ENCODE peak calls at places on chromosomes 6 and 20, in eight cellular contexts. One of them, this sample, is unnamed.

GRCh38 chr6:118565317-118565960 is 17.3 kb downstream of the PLN start:
- DNase-seq in ELR: peak
- DNase-seq in stimulated activated naive CD4-positive, alpha-beta T cell: no peak
- DNase-seq in activated naive CD4-positive, alpha-beta T cell treated with Interleukin-2 at 50 U/mL for 16 hours: no peak
- DNase-seq in body of pancreas: no peak
- DNase-seq in CD4-positive, CD25-positive, alpha-beta regulatory T cell: peak
- DNase-seq in fibroblast of pulmonary artery: no peak
- DNase-seq in breast epithelium: no peak
- DNase-seq in this sample: no peak

GRCh38 chr6:75103411-75103810 is 102.4 kb downstream of the COL12A1 start:
- DNase-seq in CD4-positive, CD25-positive, alpha-beta regulatory T cell: no peak
- DNase-seq in fibroblast of pulmonary artery: no peak
- DNase-seq in body of pancreas: no peak
- DNase-seq in stimulated activated naive CD4-positive, alpha-beta T cell: no peak
- DNase-seq in activated naive CD4-positive, alpha-beta T cell treated with Interleukin-2 at 50 U/mL for 16 hours: no peak
- DNase-seq in ELR: no peak
- DNase-seq in breast epithelium: no peak
- DNase-seq in this sample: no peak

GRCh38 chr6:168440520-168441433 is at the start of gene SMOC2:
- DNase-seq in stimulated activated naive CD4-positive, alpha-beta T cell: no peak
- DNase-seq in body of pancreas: peak
- DNase-seq in breast epithelium: no peak
- DNase-seq in CD4-positive, CD25-positive, alpha-beta regulatory T cell: no peak
- DNase-seq in ELR: no peak
- DNase-seq in activated naive CD4-positive, alpha-beta T cell treated with Interleukin-2 at 50 U/mL for 16 hours: no peak
- DNase-seq in fibroblast of pulmonary artery: no peak
- DNase-seq in this sample: no peak

GRCh38 chr20:35312348-35312747 is 20.1 kb upstream of the FAM83C start:
- DNase-seq in breast epithelium: no peak
- DNase-seq in activated naive CD4-positive, alpha-beta T cell treated with Interleukin-2 at 50 U/mL for 16 hours: no peak
- DNase-seq in body of pancreas: no peak
- DNase-seq in fibroblast of pulmonary artery: peak
- DNase-seq in stimulated activated naive CD4-positive, alpha-beta T cell: no peak
- DNase-seq in CD4-positive, CD25-positive, alpha-beta regulatory T cell: no peak
- DNase-seq in ELR: peak
- DNase-seq in this sample: peak

GRCh38 chr6:115004982-115005381 is 662.2 kb upstream of the HS3ST5 start:
- DNase-seq in breast epithelium: no peak
- DNase-seq in fibroblast of pulmonary artery: no peak
- DNase-seq in body of pancreas: no peak
- DNase-seq in ELR: no peak
- DNase-seq in activated naive CD4-positive, alpha-beta T cell treated with Interleukin-2 at 50 U/mL for 16 hours: no peak
- DNase-seq in stimulated activated naive CD4-positive, alpha-beta T cell: no peak
- DNase-seq in CD4-positive, CD25-positive, alpha-beta regulatory T cell: no peak
- DNase-seq in this sample: no peak

GRCh38 chr20:62706857-62707256 is 1.8 kb upstream of the NTSR1 start:
- DNase-seq in body of pancreas: no peak
- DNase-seq in stimulated activated naive CD4-positive, alpha-beta T cell: no peak
- DNase-seq in fibroblast of pulmonary artery: no peak
- DNase-seq in activated naive CD4-positive, alpha-beta T cell treated with Interleukin-2 at 50 U/mL for 16 hours: no peak
- DNase-seq in CD4-positive, CD25-positive, alpha-beta regulatory T cell: no peak
- DNase-seq in ELR: no peak
- DNase-seq in breast epithelium: no peak
- DNase-seq in this sample: no peak

GRCh38 chr6:152380993-152381898 is 255.9 kb downstream of the SYNE1 start:
- DNase-seq in stimulated activated naive CD4-positive, alpha-beta T cell: no peak
- DNase-seq in CD4-positive, CD25-positive, alpha-beta regulatory T cell: no peak
- DNase-seq in fibroblast of pulmonary artery: peak
- DNase-seq in body of pancreas: peak
- DNase-seq in ELR: peak
- DNase-seq in breast epithelium: peak
- DNase-seq in activated naive CD4-positive, alpha-beta T cell treated with Interleukin-2 at 50 U/mL for 16 hours: no peak
- DNase-seq in this sample: peak

GRCh38 chr6:148548065-148548748 is 198.6 kb upstream of the UST start:
- DNase-seq in breast epithelium: no peak
- DNase-seq in activated naive CD4-positive, alpha-beta T cell treated with Interleukin-2 at 50 U/mL for 16 hours: no peak
- DNase-seq in fibroblast of pulmonary artery: peak
- DNase-seq in stimulated activated naive CD4-positive, alpha-beta T cell: no peak
- DNase-seq in ELR: peak
- DNase-seq in CD4-positive, CD25-positive, alpha-beta regulatory T cell: no peak
- DNase-seq in body of pancreas: no peak
- DNase-seq in this sample: peak

GRCh38 chr20:57596998-57597939 is 23.0 kb downstream of the ZBP1 start:
- DNase-seq in CD4-positive, CD25-positive, alpha-beta regulatory T cell: peak
- DNase-seq in body of pancreas: peak
- DNase-seq in ELR: peak
- DNase-seq in fibroblast of pulmonary artery: peak
- DNase-seq in breast epithelium: peak
- DNase-seq in activated naive CD4-positive, alpha-beta T cell treated with Interleukin-2 at 50 U/mL for 16 hours: peak
- DNase-seq in stimulated activated naive CD4-positive, alpha-beta T cell: peak
- DNase-seq in this sample: no peak

GRCh38 chr6:113944701-113945100 is 26.2 kb downstream of the HDAC2 start:
- DNase-seq in fibroblast of pulmonary artery: peak
- DNase-seq in body of pancreas: no peak
- DNase-seq in breast epithelium: no peak
- DNase-seq in ELR: peak
- DNase-seq in stimulated activated naive CD4-positive, alpha-beta T cell: no peak
- DNase-seq in CD4-positive, CD25-positive, alpha-beta regulatory T cell: no peak
- DNase-seq in activated naive CD4-positive, alpha-beta T cell treated with Interleukin-2 at 50 U/mL for 16 hours: no peak
- DNase-seq in this sample: no peak

GRCh38 chr6:52454556-52454955 is 34.4 kb downstream of the EFHC1 start:
- DNase-seq in fibroblast of pulmonary artery: peak
- DNase-seq in stimulated activated naive CD4-positive, alpha-beta T cell: no peak
- DNase-seq in breast epithelium: no peak
- DNase-seq in activated naive CD4-positive, alpha-beta T cell treated with Interleukin-2 at 50 U/mL for 16 hours: no peak
- DNase-seq in ELR: peak
- DNase-seq in body of pancreas: no peak
- DNase-seq in CD4-positive, CD25-positive, alpha-beta regulatory T cell: no peak
- DNase-seq in this sample: no peak

This sample was measured in HFFc6.